ENCODE peak calls at places on chromosomes 7 and 10, in five cellular contexts. X, J, T, U and N are unnamed samples.

GRCh38 chr10:2754943-2755342 is 312.4 kb upstream of the PFKP start:
- DNase-seq in X (no peak), J (no peak), T (no peak), U (no peak), N (no peak)

GRCh38 chr10:82742901-82743300 is 867.9 kb downstream of the NRG3 start:
- DNase-seq in X (no peak), J (no peak), T (no peak), U (no peak), N (no peak)

GRCh38 chr10:102702742-102703141 is 11.5 kb downstream of the ARL3 start:
- DNase-seq in X (no peak), J (no peak), T (no peak), U (no peak), N (no peak)

GRCh38 chr10:43036581-43037428 is 40.1 kb upstream of the RET start:
- DNase-seq in X (no peak), J (no peak), T (no peak), U (no peak), N (no peak)

GRCh38 chr10:60238408-60239100 is 151.1 kb downstream of the ANK3 start:
- DNase-seq in X (no peak), J (no peak), T (no peak), U (no peak), N (no peak)

GRCh38 chr10:132065491-132066105 is at the start of gene JAKMIP3:
- DNase-seq in X (peak; percentile 27), J (no peak), T (peak; percentile 32), U (peak; percentile 23), N (peak; percentile 84)

GRCh38 chr7:90222811-90223725 is 11.5 kb downstream of the STEAP2 start:
- DNase-seq in X (no peak), J (no peak), T (peak; percentile 32), U (no peak), N (no peak)

GRCh38 chr7:94376281-94376680 is 18.4 kb upstream of the COL1A2 start:
- DNase-seq in X (no peak), J (no peak), T (no peak), U (no peak), N (no peak)

GRCh38 chr7:142898377-142899235 is 13.1 kb upstream of the TRPV6 start:
- DNase-seq in X (no peak), J (no peak), T (no peak), U (no peak), N (no peak)

GRCh38 chr7:150358433-150358832 is 10.2 kb upstream of the REPIN1 start:
- DNase-seq in X (no peak), J (no peak), T (no peak), U (no peak), N (no peak)

GRCh38 chr10:77283326-77283725 is 354.3 kb downstream of the KCNMA1 start:
- DNase-seq in X (no peak), J (no peak), T (no peak), U (no peak), N (no peak)

GRCh38 chr7:122572706-122573105 is 126.2 kb downstream of the RNF133 start:
- DNase-seq in X (no peak), J (no peak), T (no peak), U (no peak), N (no peak)

GRCh38 chr7:102444961-102445673 is 11.7 kb downstream of the ORAI2 start:
- DNase-seq in X (no peak), J (no peak), T (no peak), U (no peak), N (no peak)

GRCh38 chr7:107492875-107493274 is 23.0 kb downstream of the GPR22 start:
- DNase-seq in X (no peak), J (no peak), T (no peak), U (no peak), N (no peak)

GRCh38 chr7:91852263-91852741 is 28.2 kb downstream of the MTERF1 start:
- DNase-seq in X (no peak), J (no peak), T (no peak), U (no peak), N (no peak)

GRCh38 chr10:14185501-14186045 is 145.2 kb downstream of the FRMD4A start:
- DNase-seq in X (peak; percentile 62), J (no peak), T (no peak), U (no peak), N (no peak)

GRCh38 chr7:101662447-101662998 is 33.4 kb upstream of the MYL10 start:
- DNase-seq in X (no peak), J (no peak), T (no peak), U (no peak), N (no peak)

GRCh38 chr10:35413985-35414861 is 77.9 kb downstream of the CCNY start:
- DNase-seq in X (no peak), J (no peak), T (no peak), U (no peak), N (no peak)

GRCh38 chr10:32357056-32357735 is 10.2 kb upstream of the EPC1 start:
- DNase-seq in X (no peak), J (no peak), T (no peak), U (no peak), N (no peak)

GRCh38 chr7:11931306-11931705 is 99.3 kb upstream of the THSD7A start:
- DNase-seq in X (no peak), J (no peak), T (no peak), U (no peak), N (no peak)

GRCh38 chr10:4648968-4649367 is 177.0 kb upstream of the AKR1E2 start:
- DNase-seq in X (no peak), J (no peak), T (no peak), U (no peak), N (no peak)

GRCh38 chr10:4650572-4650971 is 175.4 kb upstream of the AKR1E2 start:
- DNase-seq in X (no peak), J (no peak), T (peak; percentile 45), U (no peak), N (no peak)

GRCh38 chr10:4651404-4652037 is 174.5 kb upstream of the AKR1E2 start:
- DNase-seq in X (no peak), J (no peak), T (no peak), U (no peak), N (no peak)

GRCh38 chr10:4652111-4653010 is 173.6 kb upstream of the AKR1E2 start:
- DNase-seq in X (no peak), J (no peak), T (no peak), U (no peak), N (no peak)

GRCh38 chr10:4650109-4650508 is 175.9 kb upstream of the AKR1E2 start:
- DNase-seq in X (no peak), J (no peak), T (no peak), U (no peak), N (no peak)
- H3K27ac ChIP-seq in X (no peak overlapping the region), J (no peak overlapping the region), T (peak overlapping the region; percentile 69), U (no peak overlapping the region), N (no peak overlapping the region)

DNA sequence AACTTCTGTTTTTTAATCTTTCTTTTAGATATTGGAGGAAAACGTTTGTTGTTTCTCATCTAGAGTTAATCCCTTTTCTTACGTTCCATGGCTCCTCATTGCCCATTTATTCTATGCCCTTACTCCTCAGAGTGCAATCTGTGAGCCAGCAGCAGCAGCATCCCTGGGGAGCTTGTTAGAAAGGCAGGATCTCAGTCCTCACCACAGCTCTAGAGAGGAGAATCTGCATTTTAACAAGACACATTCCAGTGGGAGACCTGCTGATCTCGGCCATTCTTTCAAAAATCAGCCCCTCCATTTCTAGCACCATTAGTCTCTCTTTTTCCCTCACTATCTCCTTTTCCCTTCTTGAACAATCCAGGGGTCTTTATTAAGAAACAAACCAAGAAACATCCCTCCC is 84.4 kb upstream of the NOBOX start:
- DNase-seq in X (peak; percentile 32), J (no peak), T (no peak), U (no peak), N (no peak)
- H3K27ac ChIP-seq in X (peak overlapping the region; percentile 90), J (no peak overlapping the region), T (no peak overlapping the region), U (no peak overlapping the region), N (no peak overlapping the region)

GRCh38 chr7:36644625-36645422 is 79.5 kb downstream of the AOAH start:
- DNase-seq in X (no peak), J (no peak), T (no peak), U (no peak), N (no peak)
- H3K27ac ChIP-seq in X (peak overlapping the region; percentile 7), J (peak overlapping the region; percentile 41), T (no peak overlapping the region), U (no peak overlapping the region), N (no peak overlapping the region)

GRCh38 chr7:22860784-22861482 is 38.3 kb upstream of the TOMM7 start:
- DNase-seq in X (no peak), J (no peak), T (no peak), U (no peak), N (no peak)

GRCh38 chr7:22860337-22860736 is 37.7 kb upstream of the TOMM7 start:
- DNase-seq in X (no peak), J (no peak), T (no peak), U (no peak), N (no peak)

GRCh38 chr7:22858274-22858639 is 35.6 kb upstream of the TOMM7 start:
- DNase-seq in X (no peak), J (no peak), T (no peak), U (no peak), N (no peak)

GRCh38 chr7:22858640-22859561 is 36.3 kb upstream of the TOMM7 start:
- DNase-seq in X (no peak), J (no peak), T (no peak), U (no peak), N (no peak)

GRCh38 chr7:22859676-22860290 is 37.1 kb upstream of the TOMM7 start:
- DNase-seq in X (no peak), J (no peak), T (no peak), U (no peak), N (no peak)
- H3K27ac ChIP-seq in X (no peak overlapping the region), J (no peak overlapping the region), T (peak overlapping the region; percentile 42), U (no peak overlapping the region), N (no peak overlapping the region)

GRCh38 chr10:7794627-7795026 is 6.7 kb downstream of the ATP5F1C start:
- DNase-seq in X (no peak), J (no peak), T (no peak), U (no peak), N (no peak)

GRCh38 chr10:7795605-7796004 is 7.6 kb downstream of the ATP5F1C start:
- DNase-seq in X (no peak), J (no peak), T (no peak), U (no peak), N (no peak)

GRCh38 chr10:7792541-7792940 is 4.6 kb downstream of the ATP5F1C start:
- DNase-seq in X (no peak), J (no peak), T (no peak), U (no peak), N (no peak)

GRCh38 chr10:7797582-7797981 is 9.6 kb downstream of the ATP5F1C start:
- DNase-seq in X (no peak), J (no peak), T (no peak), U (no peak), N (no peak)
- H3K27ac ChIP-seq in X (no peak overlapping the region), J (peak overlapping the region; percentile 32), T (no peak overlapping the region), U (no peak overlapping the region), N (no peak overlapping the region)

GRCh38 chr10:72819053-72819452 is 74.5 kb upstream of the OIT3 start:
- DNase-seq in X (no peak), J (no peak), T (no peak), U (no peak), N (no peak)
- H3K27ac ChIP-seq in X (no peak overlapping the region), J (no peak overlapping the region), T (no peak overlapping the region), U (no peak overlapping the region), N (no peak overlapping the region)

DNA sequence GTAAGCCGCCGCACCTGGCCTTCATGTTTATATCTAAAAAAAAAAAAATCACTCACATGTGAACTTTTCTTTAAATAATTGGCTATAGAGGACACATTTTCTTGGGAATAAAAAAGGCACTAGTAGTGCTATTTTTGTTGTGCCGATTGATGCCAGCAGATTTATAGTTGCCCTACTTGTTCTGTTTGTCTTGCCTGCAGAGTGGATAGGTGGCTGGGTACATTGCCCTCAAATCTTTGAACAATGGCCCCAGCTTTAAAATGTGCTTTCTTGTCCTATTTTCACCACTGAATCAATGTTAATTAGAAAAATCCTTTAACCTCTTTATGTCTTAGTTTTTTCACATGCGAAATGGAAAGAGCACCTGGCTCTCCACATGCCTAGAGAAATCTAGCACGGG is 30.1 kb upstream of the ZNRF2 start:
- DNase-seq in X (no peak), J (no peak), T (no peak), U (no peak), N (no peak)
- H3K27ac ChIP-seq in X (no peak overlapping the region), J (no peak overlapping the region), T (no peak overlapping the region), U (peak overlapping the region; percentile 62), N (no peak overlapping the region)